ENCODE peak calls at places on chromosomes 5 and 9, in four cellular contexts. I, O, D and G are unnamed samples.

GRCh38 chr5:101915559-101915958 is 380.5 kb downstream of the SLCO4C1 start:
- DNase-seq in I (no peak), O (no peak), D (no peak), G (peak)

GRCh38 chr9:124894035-124894740 is 32.3 kb downstream of the ARPC5L start:
- DNase-seq in I (peak), O (no peak), D (no peak), G (no peak)

GRCh38 chr9:35333551-35333950 is 156.4 kb upstream of the RUSC2 start:
- DNase-seq in I (no peak), O (no peak), D (peak), G (peak)

GRCh38 chr5:41048986-41049385 is 22.2 kb downstream of the MROH2B start:
- DNase-seq in I (no peak), O (no peak), D (no peak), G (no peak)

GRCh38 chr9:107228648-107229047 is 54.4 kb upstream of the RAD23B start:
- DNase-seq in I (no peak), O (no peak), D (no peak), G (no peak)

GRCh38 chr5:176916337-176916736 is 17.2 kb upstream of the HK3 start:
- DNase-seq in I (no peak), O (no peak), D (no peak), G (no peak)

GRCh38 chr5:80033513-80033912 is 1.6 kb upstream of the THBS4 start:
- DNase-seq in I (no peak), O (no peak), D (no peak), G (no peak)

GRCh38 chr5:122978644-122979297 is 57.8 kb downstream of the PPIC start:
- DNase-seq in I (no peak), O (no peak), D (no peak), G (no peak)

GRCh38 chr5:78660401-78660800 is 11.8 kb upstream of the LHFPL2 start:
- DNase-seq in I (no peak), O (no peak), D (no peak), G (no peak)

GRCh38 chr9:123361086-123361730 is 5.2 kb downstream of the CRB2 start:
- DNase-seq in I (no peak), O (no peak), D (no peak), G (no peak)

GRCh38 chr9:74035786-74036185 is 461.3 kb upstream of the RORB start:
- DNase-seq in I (no peak), O (no peak), D (no peak), G (no peak)

GRCh38 chr9:36191696-36192095 is 975 bp downstream of the CLTA start:
- DNase-seq in I (no peak), O (peak), D (no peak), G (no peak)

GRCh38 chr5:65555266-65555665 is 7.7 kb downstream of the CENPK start:
- DNase-seq in I (no peak), O (no peak), D (peak), G (no peak)

GRCh38 chr9:131031642-131032005 is 22.6 kb downstream of the LAMC3 start:
- DNase-seq in I (no peak), O (no peak), D (no peak), G (no peak)

GRCh38 chr9:137989156-137989555 is 111.6 kb downstream of the CACNA1B start:
- DNase-seq in I (no peak), O (no peak), D (no peak), G (no peak)

GRCh38 chr9:16901589-16901988 is 31.1 kb upstream of the BNC2 start:
- DNase-seq in I (no peak), O (no peak), D (no peak), G (peak)

GRCh38 chr9:126146254-126147145 is 180.1 kb upstream of the MVB12B start:
- DNase-seq in I (peak), O (peak), D (peak), G (peak)

GRCh38 chr5:6574111-6574510 is 58.7 kb downstream of the NSUN2 start:
- DNase-seq in I (no peak), O (no peak), D (no peak), G (no peak)

GRCh38 chr5:74567351-74567870 is 73.1 kb downstream of the ENC1 start:
- DNase-seq in I (no peak), O (no peak), D (peak), G (peak)